ENCODE peak calls at places on chromosomes 7 and 10, in seven cellular contexts. J is left ventricle myocardium inferior; B is trophoblast cell; Y is CD8-positive, alpha-beta memory T cell; Q is lower lobe of right lung; A is AG04450; H is IMR-90. W is an unnamed sample.

GRCh38 chr7:30743371-30744074 is 8.4 kb upstream of the INMT start:
- DNase-seq in B (no peak), A (no peak), Y (no peak), Q (no peak), H (peak; percentile 35), J (peak; percentile 50), W (no peak)

GRCh38 chr7:50206521-50207250 is 97.8 kb upstream of the IKZF1 start:
- DNase-seq in A (no peak), H (no peak), Q (peak; percentile 59), B (no peak), J (no peak), Y (peak; percentile 80), W (peak; percentile 55)

GRCh38 chr7:151850484-151851159 is 26.3 kb downstream of the PRKAG2 start:
- DNase-seq in J (peak; percentile 11), B (peak; percentile 18), H (no peak), A (no peak), Q (peak; percentile 77), Y (no peak), W (no peak)

GRCh38 chr10:102869290-102870198 is at the start of gene AS3MT:
- DNase-seq in J (peak; percentile 31), A (no peak), Y (no peak), B (peak; percentile 51), H (no peak), Q (no peak), W (no peak)

GRCh38 chr10:126392068-126392467 is 3.8 kb upstream of the ADAM12 start:
- DNase-seq in A (no peak), H (no peak), J (no peak), Y (no peak), B (no peak), Q (no peak), W (no peak)

GRCh38 chr10:6513509-6513908 is 66.6 kb downstream of the PRKCQ start:
- DNase-seq in Y (no peak), H (no peak), B (no peak), A (no peak), Q (no peak), J (no peak), W (no peak)

GRCh38 chr10:94200148-94200846 is 162.4 kb downstream of the NOC3L start:
- DNase-seq in B (no peak), Y (no peak), Q (no peak), H (no peak), A (no peak), J (no peak), W (no peak)

GRCh38 chr10:130411496-130412070 is 275.4 kb downstream of the GLRX3 start:
- DNase-seq in B (no peak), Q (no peak), J (no peak), H (no peak), A (no peak), Y (no peak), W (no peak)

GRCh38 chr7:80335473-80336232 is 176.2 kb downstream of the GNAT3 start:
- DNase-seq in H (peak; percentile 84), Q (no peak), J (no peak), B (no peak), Y (no peak), A (no peak), W (no peak)

GRCh38 chr10:61812920-61813319 is 88.6 kb upstream of the ARID5B start:
- DNase-seq in A (no peak), Y (no peak), J (no peak), H (no peak), B (no peak), Q (no peak), W (no peak)

GRCh38 chr7:155965010-155965409 is 152.7 kb upstream of the SHH start:
- DNase-seq in J (no peak), Q (no peak), A (no peak), B (no peak), Y (no peak), H (peak; percentile 26), W (no peak)

GRCh38 chr10:104022020-104022419 is 55.1 kb downstream of the SLK start:
- DNase-seq in B (no peak), H (no peak), Q (no peak), A (no peak), Y (no peak), J (no peak), W (no peak)

GRCh38 chr10:78211476-78212110 is 177.9 kb downstream of the RPS24 start:
- DNase-seq in B (peak; percentile 20), A (peak; percentile 30), Y (no peak), Q (no peak), H (peak; percentile 67), J (no peak), W (no peak)

GRCh38 chr7:91025906-91026390 is 238.3 kb upstream of the FZD1 start:
- DNase-seq in Y (no peak), J (no peak), H (no peak), A (no peak), Q (no peak), B (no peak), W (no peak)

GRCh38 chr7:34343667-34344066 is 314.4 kb upstream of the NPSR1 start:
- DNase-seq in Q (no peak), J (no peak), A (no peak), B (no peak), Y (no peak), H (no peak), W (no peak)

GRCh38 chr10:24457661-24458318 is 248.9 kb downstream of the KIAA1217 start:
- DNase-seq in Q (no peak), H (no peak), A (no peak), Y (no peak), B (no peak), J (no peak), W (no peak)

GRCh38 chr10:124579003-124579384 is 117.4 kb downstream of the LHPP start:
- DNase-seq in H (no peak), J (no peak), Q (peak; percentile 35), B (no peak), A (no peak), Y (no peak), W (no peak)

GRCh38 chr7:100875356-100875751 is 451 bp downstream of the SRRT start:
- DNase-seq in Y (no peak), A (no peak), H (no peak), B (peak; percentile 45), Q (no peak), J (peak; percentile 45), W (no peak)

GRCh38 chr7:1274876-1275684 is 42.4 kb downstream of the UNCX start:
- DNase-seq in J (no peak), Q (peak; percentile 34), Y (no peak), A (no peak), B (no peak), H (no peak), W (no peak)

GRCh38 chr7:94877731-94878670 is 29.4 kb upstream of the PPP1R9A start:
- DNase-seq in B (peak; percentile 70), J (no peak), A (no peak), Y (no peak), H (no peak), Q (no peak), W (no peak)

GRCh38 chr10:71509444-71509843 is 112.7 kb downstream of the CDH23 start:
- DNase-seq in H (no peak), J (no peak), B (no peak), Y (no peak), A (no peak), Q (no peak), W (no peak)

GRCh38 chr7:85074016-85074415 is 112.8 kb downstream of the SEMA3D start:
- DNase-seq in Y (no peak), H (peak; percentile 10), B (no peak), A (no peak), Q (no peak), J (no peak), W (no peak)

GRCh38 chr10:37384923-37385322 is 259.5 kb downstream of the ANKRD30A start:
- DNase-seq in J (no peak), H (no peak), Q (no peak), Y (no peak), A (no peak), B (no peak), W (no peak)

GRCh38 chr10:37381271-37381670 is 255.9 kb downstream of the ANKRD30A start:
- DNase-seq in H (no peak), B (no peak), Y (no peak), Q (no peak), J (no peak), A (no peak), W (no peak)

GRCh38 chr10:37379991-37380390 is 254.6 kb downstream of the ANKRD30A start:
- DNase-seq in Y (no peak), J (no peak), B (peak; percentile 41), Q (no peak), H (no peak), A (no peak), W (no peak)
- H3K9me3 ChIP-seq in Y (no peaks in the 10 kb centered on the region), J (peaks cover 24% of the 10 kb centered on the region), B (peaks cover 24% of the 10 kb centered on the region), Q (no peaks in the 10 kb centered on the region), H (peaks cover 16% of the 10 kb centered on the region), A (peaks cover 30% of the 10 kb centered on the region), W (no peaks in the 10 kb centered on the region)

DNA sequence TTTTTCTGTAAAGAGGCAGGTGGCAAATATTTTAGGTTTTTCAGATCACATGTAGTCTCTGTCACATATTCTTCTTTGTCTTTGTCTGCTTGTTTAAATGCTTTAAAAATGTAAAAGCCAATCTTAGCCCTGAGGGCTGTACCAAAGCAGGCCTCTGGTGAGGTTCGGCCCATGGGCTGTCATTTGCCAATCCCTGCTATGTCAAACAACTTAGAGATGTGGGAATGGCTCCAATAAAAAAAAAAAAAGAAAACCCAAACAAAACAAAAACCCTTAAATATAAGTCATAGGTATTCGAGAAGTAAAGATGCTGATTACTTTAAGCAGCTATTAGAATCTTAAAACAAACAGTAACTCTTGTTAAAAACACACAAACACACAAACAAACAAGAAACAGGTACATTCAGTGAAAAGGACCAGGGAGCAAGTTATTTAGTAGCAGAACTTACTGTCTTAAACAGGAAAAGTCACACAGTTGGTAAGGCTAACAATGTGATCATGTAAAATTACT is 61.4 kb upstream of the NAMPT start:
- DNase-seq in H (no peak), B (peak; percentile 46), Q (no peak), J (no peak), A (no peak), Y (no peak), W (no peak)
- H3K9me3 ChIP-seq in H (peaks cover 18% of the 10 kb centered on the region), B (peaks cover 2% of the 10 kb centered on the region), Q (peaks cover 18% of the 10 kb centered on the region), J (peaks cover 53% of the 10 kb centered on the region), A (peaks cover 10% of the 10 kb centered on the region), Y (no peaks in the 10 kb centered on the region), W (peaks cover 5% of the 10 kb centered on the region)

GRCh38 chr10:797179-797578 is 107.7 kb upstream of the DIP2C start:
- DNase-seq in Y (no peak), B (no peak), H (no peak), A (no peak), J (no peak), Q (no peak), W (no peak)
- H3K9me3 ChIP-seq in Y (peaks cover 4% of the 10 kb centered on the region), B (peaks cover 9% of the 10 kb centered on the region), H (peaks cover 4% of the 10 kb centered on the region), A (peaks cover 12% of the 10 kb centered on the region), J (peaks cover 4% of the 10 kb centered on the region), Q (peaks cover 4% of the 10 kb centered on the region), W (peaks cover 4% of the 10 kb centered on the region)

GRCh38 chr10:56360967-56361841 is at the start of gene ZWINT:
- DNase-seq in A (peak; percentile 92), B (peak; percentile 99), Y (peak; percentile 89), H (peak; percentile 95), Q (peak; percentile 95), J (peak; percentile 93), W (peak; percentile 87)

GRCh38 chr10:56359837-56360236 is 1.2 kb downstream of the ZWINT start:
- DNase-seq in J (no peak), H (no peak), Q (no peak), Y (no peak), A (no peak), B (no peak), W (no peak)

GRCh38 chr10:56351909-56352630 is 9.0 kb downstream of the ZWINT start:
- DNase-seq in A (no peak), J (no peak), Y (no peak), H (no peak), Q (no peak), B (no peak), W (no peak)

GRCh38 chr10:56360583-56360966 is 484 bp downstream of the ZWINT start:
- DNase-seq in B (peak; percentile 88), J (no peak), H (no peak), Y (no peak), A (no peak), Q (no peak), W (no peak)

GRCh38 chr10:56357018-56357417 is 4.0 kb downstream of the ZWINT start:
- DNase-seq in Q (no peak), H (no peak), Y (no peak), J (no peak), A (no peak), B (no peak), W (no peak)
- H3K9me3 ChIP-seq in Q (no peaks in the 10 kb centered on the region), H (no peaks in the 10 kb centered on the region), Y (no peaks in the 10 kb centered on the region), J (no peaks in the 10 kb centered on the region), A (no peaks in the 10 kb centered on the region), B (no peaks in the 10 kb centered on the region), W (no peaks in the 10 kb centered on the region)

W was measured in T-helper 17 cell.